ENCODE peak calls at places on chromosome 17, in four cellular contexts. A is Caki2, B is lower lobe of right lung, H is neural crest cell. C is an unnamed sample.

GRCh38 chr17:57699751-57700186 is 45.3 kb downstream of the CCDC182 start:
- DNase-seq in B (no peak), H (no peak), A (no peak), C (no peak)

GRCh38 chr17:18184143-18185007 is 747 bp downstream of the ALKBH5 start:
- DNase-seq in B (peak; percentile 77), H (no peak), A (peak; percentile 35), C (peak; percentile 82)

GRCh38 chr17:40016692-40017000 is 1.4 kb downstream of the CSF3 start:
- DNase-seq in H (no peak), A (no peak), B (no peak), C (no peak)

GRCh38 chr17:64531955-64532371 is 25.2 kb downstream of the CEP95 start:
- DNase-seq in H (no peak), A (no peak), B (no peak), C (no peak)

GRCh38 chr17:44673893-44674292 is 15.7 kb downstream of the CCDC43 start:
- DNase-seq in A (no peak), B (no peak), H (no peak), C (no peak)

GRCh38 chr17:80716986-80717385 is 172.3 kb downstream of the RPTOR start:
- DNase-seq in B (no peak), A (no peak), H (no peak), C (no peak)

GRCh38 chr17:79087428-79088143 is 13.0 kb downstream of the ENGASE start:
- DNase-seq in A (peak; percentile 47), B (peak; percentile 79), H (peak; percentile 90), C (peak; percentile 78)

GRCh38 chr17:48054238-48055185 is 6.4 kb downstream of the NFE2L1 start:
- DNase-seq in A (peak; percentile 96), H (peak; percentile 75), B (peak; percentile 76), C (no peak)

GRCh38 chr17:30808785-30809286 is 15.7 kb downstream of the CRLF3 start:
- DNase-seq in H (no peak), B (no peak), A (no peak), C (no peak)

GRCh38 chr17:12421646-12422306 is 243.9 kb upstream of the MYOCD start:
- DNase-seq in A (no peak), B (no peak), H (peak; percentile 4), C (no peak)

GRCh38 chr17:6476834-6477210 is 32.6 kb downstream of the PIMREG start:
- DNase-seq in B (no peak), H (no peak), A (no peak), C (peak; percentile 74)

GRCh38 chr17:68694791-68695485 is 93.8 kb upstream of the FAM20A start:
- DNase-seq in A (no peak), B (no peak), H (no peak), C (no peak)

GRCh38 chr17:72362466-72363335 is 241.9 kb downstream of the SOX9 start:
- DNase-seq in H (no peak), B (no peak), A (peak; percentile 66), C (no peak)

GRCh38 chr17:74773871-74774286 is 2.3 kb downstream of the NAT9 start:
- DNase-seq in A (no peak), B (no peak), H (no peak), C (no peak)

GRCh38 chr17:17540935-17541639 is 44.9 kb upstream of the RASD1 start:
- DNase-seq in A (no peak), H (no peak), B (no peak), C (no peak)

GRCh38 chr17:48541574-48542113 is 3.3 kb downstream of the HOXB2 start:
- DNase-seq in A (peak; percentile 76), H (no peak), B (no peak), C (peak; percentile 68)

GRCh38 chr17:83119987-83120864 is 40.8 kb downstream of the METRNL start:
- DNase-seq in H (no peak), A (no peak), B (peak; percentile 73), C (peak; percentile 41)

GRCh38 chr17:45013021-45013997 is 38.1 kb downstream of the DCAKD start:
- DNase-seq in H (no peak), A (no peak), B (no peak), C (no peak)

GRCh38 chr17:29237476-29238132 is 9.1 kb upstream of the CRYBA1 start:
- DNase-seq in A (peak; percentile 31), B (no peak), H (no peak), C (peak; percentile 46)

GRCh38 chr17:48841395-48841831 is 10.6 kb downstream of the CALCOCO2 start:
- DNase-seq in A (no peak), H (no peak), B (no peak), C (peak; percentile 17)

GRCh38 chr17:45410144-45411091 is 22.3 kb downstream of the ARHGAP27 start:
- DNase-seq in A (no peak), H (no peak), B (peak; percentile 73), C (no peak)

GRCh38 chr17:48542114-48542955 is 2.6 kb downstream of the HOXB2 start:
- DNase-seq in H (no peak), A (no peak), B (no peak), C (peak; percentile 77)

C was measured in erythroblast.